ENCODE peak calls at places on chromosomes 4 and X, in nine cellular contexts. K, V, P, O, Y, M, U, N and S are unnamed samples.
A peak's percentile ranks its signal among the peaks of the same experiment; 100 is the strongest.

GRCh38 chrX:140123446-140123845 is 158.1 kb upstream of the CXorf66 start:
- DNase-seq in U (peak; percentile 0), N (no peak), Y (peak; percentile 14), O (no peak), V (no peak), P (peak; percentile 16), K (no peak), M (no peak), S (no peak)

GRCh38 chr4:15755321-15755750 is 22.8 kb upstream of the CD38 start:
- DNase-seq in K (peak; percentile 32), V (no peak), N (peak; percentile 55), O (no peak), M (no peak), U (peak; percentile 49), P (no peak), Y (no peak), S (no peak)

GRCh38 chr4:173264245-173264959 is 69.8 kb downstream of the HMGB2 start:
- DNase-seq in U (peak; percentile 77), Y (no peak), V (no peak), N (peak; percentile 67), P (peak; percentile 21), K (peak; percentile 77), O (peak; percentile 32), M (no peak), S (peak; percentile 80)

GRCh38 chr4:143407475-143407874 is 70.8 kb downstream of the GAB1 start:
- DNase-seq in N (no peak), Y (no peak), V (no peak), U (no peak), M (no peak), O (no peak), K (no peak), P (peak; percentile 18), S (no peak)

GRCh38 chrX:74922922-74923321 is 2.3 kb downstream of the NEXMIF start:
- DNase-seq in V (no peak), P (no peak), U (no peak), O (peak; percentile 62), Y (no peak), N (no peak), M (no peak), K (no peak), S (no peak)

GRCh38 chr4:113646456-113646809 is 115.1 kb downstream of the CAMK2D start:
- DNase-seq in N (peak; percentile 49), U (peak; percentile 39), V (no peak), Y (no peak), P (peak; percentile 5), M (no peak), K (peak; percentile 29), O (no peak), S (no peak)

GRCh38 chrX:65528705-65529340 is 5.8 kb downstream of the LAS1L start:
- DNase-seq in O (peak; percentile 52), Y (peak; percentile 69), M (no peak), U (peak; percentile 37), P (peak; percentile 53), N (peak; percentile 30), V (no peak), K (peak; percentile 39), S (no peak)

GRCh38 chr4:37522996-37523395 is 163.2 kb downstream of the RELL1 start:
- DNase-seq in M (no peak), P (no peak), U (no peak), N (no peak), K (no peak), O (no peak), V (no peak), Y (no peak), S (no peak)

GRCh38 chrX:94256396-94256795 is 582.4 kb downstream of the FAM133A start:
- DNase-seq in U (no peak), P (no peak), K (no peak), Y (no peak), O (no peak), M (no peak), N (no peak), V (no peak), S (no peak)

GRCh38 chr4:156972370-156972980 is 876 bp upstream of the PDGFC start:
- DNase-seq in K (no peak), M (no peak), O (no peak), N (no peak), U (no peak), V (no peak), P (no peak), Y (no peak), S (no peak)

GRCh38 chr4:145375416-145375815 is 106.2 kb upstream of the SMAD1 start:
- DNase-seq in K (no peak), U (no peak), Y (no peak), O (no peak), V (peak; percentile 41), M (no peak), P (no peak), N (no peak), S (no peak)

GRCh38 chr4:140116442-140117104 is 37.4 kb downstream of the MAML3 start:
- DNase-seq in K (no peak), O (peak; percentile 80), P (no peak), Y (no peak), M (no peak), U (no peak), V (no peak), N (no peak), S (no peak)

GRCh38 chr4:48967626-48968025 is 18.4 kb upstream of the CWH43 start:
- DNase-seq in O (no peak), U (no peak), Y (no peak), N (peak; percentile 26), K (no peak), P (no peak), M (no peak), V (no peak), S (no peak)

GRCh38 chr4:102390438-102390837 is 45.2 kb upstream of the SLC39A8 start:
- DNase-seq in V (no peak), K (peak; percentile 5), U (peak; percentile 44), O (peak; percentile 93), P (no peak), Y (no peak), N (peak; percentile 64), M (no peak), S (no peak)

GRCh38 chrX:13836575-13836974 is 19.7 kb upstream of the GPM6B start:
- DNase-seq in Y (no peak), P (no peak), M (no peak), U (no peak), O (no peak), K (no peak), N (no peak), V (no peak), S (no peak)

GRCh38 chrX:133908223-133908622 is 77.2 kb downstream of the GPC3 start:
- DNase-seq in P (no peak), V (no peak), M (no peak), U (no peak), K (no peak), O (no peak), Y (no peak), N (no peak), S (no peak)

GRCh38 chr4:87965501-87965975 is 10.0 kb upstream of the SPP1 start:
- DNase-seq in P (no peak), M (no peak), Y (no peak), O (no peak), N (no peak), K (no peak), V (peak; percentile 69), U (no peak), S (no peak)

GRCh38 chr4:54971474-54971950 is 153.9 kb downstream of the KDR start:
- DNase-seq in K (peak; percentile 70), U (peak; percentile 73), P (peak; percentile 38), N (peak; percentile 63), M (no peak), V (no peak), O (peak; percentile 62), Y (peak; percentile 27), S (peak; percentile 22)

GRCh38 chr4:189136462-189136861 is 804.2 kb upstream of the FRG1 start:
- DNase-seq in O (no peak), K (no peak), U (no peak), Y (no peak), M (no peak), P (no peak), V (no peak), N (no peak), S (no peak)
- TF ChIP-seq CTCF in O (no peak), K (no peak), U (no peak), Y (no peak), M (no peak), P (no peak), V (no peak), N (no peak), S (no peak)

DNA sequence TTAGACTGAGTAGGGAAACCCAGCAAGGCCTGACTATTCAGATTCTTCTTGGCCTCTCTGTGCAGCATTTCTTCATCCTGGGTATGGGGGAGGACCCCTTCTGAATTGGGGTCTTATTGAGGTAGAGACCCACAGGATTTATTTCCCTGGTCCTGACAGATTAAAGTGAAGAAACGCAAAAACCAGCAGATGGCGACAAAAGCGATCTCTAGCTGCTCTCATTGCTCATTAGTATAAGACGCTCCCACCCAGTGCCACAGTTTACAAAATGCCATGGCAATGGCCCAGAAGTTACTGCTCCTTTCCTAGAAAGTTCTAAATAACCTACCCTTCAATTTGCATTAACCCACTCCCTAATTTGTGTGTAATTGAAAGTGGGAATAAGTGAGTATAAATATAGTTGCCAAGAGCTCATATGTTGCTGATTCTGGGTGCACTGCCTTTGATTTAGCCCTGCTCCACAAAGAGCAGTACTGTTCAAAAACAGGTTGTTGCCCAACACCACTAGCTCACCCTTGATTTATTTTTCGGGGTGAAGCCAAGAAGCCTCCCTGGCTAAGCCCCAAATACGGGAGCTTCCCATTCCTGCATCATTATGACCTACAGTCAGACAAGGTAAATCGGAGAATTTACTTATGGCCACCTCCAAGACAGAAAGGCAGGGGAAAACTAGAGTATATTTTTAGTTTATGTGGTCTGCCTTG is 3.7 kb upstream of the BEX4 start:
- DNase-seq in V (no peak), N (peak; percentile 60), O (peak; percentile 48), P (peak; percentile 45), M (no peak), K (peak; percentile 60), U (peak; percentile 60), Y (peak; percentile 36), S (no peak)
- TF ChIP-seq CTCF in V (peak; percentile 39), N (peak; percentile 61), O (peak; percentile 51), P (no peak), M (peak; percentile 25), K (peak; percentile 42), U (peak; percentile 55), Y (peak; percentile 47), S (peak; percentile 62)

DNA sequence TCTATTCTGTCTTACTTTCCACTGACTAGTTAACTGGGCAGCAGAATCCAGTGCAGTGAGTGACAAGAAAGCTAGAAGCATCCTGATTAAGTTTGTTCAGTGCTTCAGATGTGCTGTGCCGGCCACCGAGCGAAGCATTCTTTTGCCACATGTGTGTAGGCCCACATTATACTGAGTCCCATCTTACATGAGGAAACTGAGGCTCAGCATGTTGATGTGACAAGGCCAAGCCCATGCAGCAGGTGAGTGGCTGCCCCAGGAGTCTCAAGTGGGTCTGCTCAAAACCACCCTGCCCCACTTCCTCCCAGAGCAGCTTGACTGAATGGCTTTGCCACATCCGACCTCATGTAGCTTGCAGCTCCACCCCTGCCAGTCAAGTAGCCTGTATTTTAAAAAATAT is 50.5 kb downstream of the RHOH start:
- DNase-seq in V (no peak), P (no peak), O (peak; percentile 57), U (no peak), M (no peak), Y (no peak), N (no peak), K (no peak), S (no peak)
- TF ChIP-seq CTCF in V (no peak), P (no peak), O (no peak), U (no peak), M (no peak), Y (no peak), N (no peak), K (no peak), S (no peak)

GRCh38 chr4:60744767-60745166 is 455.4 kb upstream of the ADGRL3 start:
- DNase-seq in Y (no peak), P (no peak), U (no peak), M (no peak), N (peak; percentile 9), V (no peak), K (peak; percentile 26), O (no peak), S (no peak)
- TF ChIP-seq CTCF in Y (no peak), P (no peak), U (peak; percentile 6), M (no peak), N (peak; percentile 4), V (no peak), K (peak; percentile 18), O (no peak), S (no peak)